ENCODE peak calls at places on chromosomes 12 and 14, in six cellular contexts. One of them, this sample, is unnamed.

GRCh38 chr12:112891093-112892024 is 15.4 kb upstream of the OAS1 start:
- DNase-seq in neural progenitor cell: no peak
- DNase-seq in kidney tubule cell: no peak
- DNase-seq in head of caudate nucleus: no peak
- DNase-seq in NCI-H1092: peak
- DNase-seq in lung: no peak
- DNase-seq in this sample: peak

GRCh38 chr14:58428011-58428807 is 690 bp downstream of the KIAA0586 start:
- DNase-seq in neural progenitor cell: peak
- DNase-seq in kidney tubule cell: peak
- DNase-seq in head of caudate nucleus: no peak
- DNase-seq in NCI-H1092: peak
- DNase-seq in lung: no peak
- DNase-seq in this sample: peak

GRCh38 chr14:36091096-36091495 is 85.4 kb downstream of the PTCSC3 start:
- DNase-seq in neural progenitor cell: no peak
- DNase-seq in kidney tubule cell: peak
- DNase-seq in head of caudate nucleus: peak
- DNase-seq in NCI-H1092: no peak
- DNase-seq in lung: peak
- DNase-seq in this sample: no peak

GRCh38 chr12:110170535-110171185 is 46.5 kb downstream of the IFT81 start:
- DNase-seq in neural progenitor cell: no peak
- DNase-seq in kidney tubule cell: no peak
- DNase-seq in head of caudate nucleus: no peak
- DNase-seq in NCI-H1092: no peak
- DNase-seq in lung: no peak
- DNase-seq in this sample: no peak

GRCh38 chr14:60357551-60357930 is 108.5 kb downstream of the PPM1A start:
- DNase-seq in neural progenitor cell: peak
- DNase-seq in kidney tubule cell: no peak
- DNase-seq in head of caudate nucleus: no peak
- DNase-seq in NCI-H1092: no peak
- DNase-seq in lung: no peak
- DNase-seq in this sample: no peak

GRCh38 chr14:102590667-102591099 is 1.8 kb upstream of the RCOR1 start:
- DNase-seq in neural progenitor cell: peak
- DNase-seq in kidney tubule cell: peak
- DNase-seq in head of caudate nucleus: no peak
- DNase-seq in NCI-H1092: no peak
- DNase-seq in lung: peak
- DNase-seq in this sample: peak

GRCh38 chr14:60721331-60722162 is 2.6 kb downstream of the SIX4 start:
- DNase-seq in neural progenitor cell: peak
- DNase-seq in kidney tubule cell: peak
- DNase-seq in head of caudate nucleus: peak
- DNase-seq in NCI-H1092: peak
- DNase-seq in lung: peak
- DNase-seq in this sample: no peak

GRCh38 chr12:51011960-51012359 is 14.2 kb downstream of the SLC11A2 start:
- DNase-seq in neural progenitor cell: peak
- DNase-seq in kidney tubule cell: peak
- DNase-seq in head of caudate nucleus: no peak
- DNase-seq in NCI-H1092: no peak
- DNase-seq in lung: peak
- DNase-seq in this sample: no peak

GRCh38 chr12:52224154-52224553 is 8.9 kb upstream of the KRT7 start:
- DNase-seq in neural progenitor cell: no peak
- DNase-seq in kidney tubule cell: peak
- DNase-seq in head of caudate nucleus: no peak
- DNase-seq in NCI-H1092: no peak
- DNase-seq in lung: no peak
- DNase-seq in this sample: no peak

GRCh38 chr14:77305696-77306095 is 15.0 kb downstream of the POMT2 start:
- DNase-seq in neural progenitor cell: no peak
- DNase-seq in kidney tubule cell: no peak
- DNase-seq in head of caudate nucleus: peak
- DNase-seq in NCI-H1092: no peak
- DNase-seq in lung: no peak
- DNase-seq in this sample: peak

GRCh38 chr14:95359974-95360826 is 40.5 kb upstream of the CLMN start:
- DNase-seq in neural progenitor cell: peak
- DNase-seq in kidney tubule cell: peak
- DNase-seq in head of caudate nucleus: peak
- DNase-seq in NCI-H1092: no peak
- DNase-seq in lung: no peak
- DNase-seq in this sample: peak

GRCh38 chr12:69239922-69240624 is 704 bp downstream of the CPSF6 start:
- DNase-seq in neural progenitor cell: peak
- DNase-seq in kidney tubule cell: peak
- DNase-seq in head of caudate nucleus: peak
- DNase-seq in NCI-H1092: no peak
- DNase-seq in lung: peak
- DNase-seq in this sample: peak

GRCh38 chr12:67355428-67356385 is 86.5 kb downstream of the CAND1 start:
- DNase-seq in neural progenitor cell: peak
- DNase-seq in kidney tubule cell: peak
- DNase-seq in head of caudate nucleus: no peak
- DNase-seq in NCI-H1092: peak
- DNase-seq in lung: no peak
- DNase-seq in this sample: peak

GRCh38 chr12:104258476-104259067 is 43.0 kb downstream of the TXNRD1 start:
- DNase-seq in neural progenitor cell: no peak
- DNase-seq in kidney tubule cell: no peak
- DNase-seq in head of caudate nucleus: no peak
- DNase-seq in NCI-H1092: no peak
- DNase-seq in lung: no peak
- DNase-seq in this sample: no peak

GRCh38 chr12:68665016-68665569 is 21.7 kb upstream of the NUP107 start:
- DNase-seq in neural progenitor cell: no peak
- DNase-seq in kidney tubule cell: no peak
- DNase-seq in head of caudate nucleus: no peak
- DNase-seq in NCI-H1092: no peak
- DNase-seq in lung: no peak
- DNase-seq in this sample: no peak

GRCh38 chr12:92185052-92185451 is 39.4 kb upstream of the BTG1 start:
- DNase-seq in neural progenitor cell: no peak
- DNase-seq in kidney tubule cell: no peak
- DNase-seq in head of caudate nucleus: no peak
- DNase-seq in NCI-H1092: no peak
- DNase-seq in lung: no peak
- DNase-seq in this sample: peak

GRCh38 chr14:35403085-35403396 is 1.5 kb downstream of the NFKBIA start:
- DNase-seq in neural progenitor cell: no peak
- DNase-seq in kidney tubule cell: peak
- DNase-seq in head of caudate nucleus: no peak
- DNase-seq in NCI-H1092: no peak
- DNase-seq in lung: no peak
- DNase-seq in this sample: no peak

GRCh38 chr14:105084741-105085571 is 19.7 kb upstream of the GPR132 start:
- DNase-seq in neural progenitor cell: no peak
- DNase-seq in kidney tubule cell: no peak
- DNase-seq in head of caudate nucleus: no peak
- DNase-seq in NCI-H1092: no peak
- DNase-seq in lung: no peak
- DNase-seq in this sample: no peak

GRCh38 chr12:112148031-112148513 is 22.7 kb downstream of the TRAFD1 start:
- DNase-seq in neural progenitor cell: no peak
- DNase-seq in kidney tubule cell: peak
- DNase-seq in head of caudate nucleus: no peak
- DNase-seq in NCI-H1092: no peak
- DNase-seq in lung: no peak
- DNase-seq in this sample: no peak

GRCh38 chr12:45302621-45303020 is 86.7 kb downstream of the ANO6 start:
- DNase-seq in neural progenitor cell: no peak
- DNase-seq in kidney tubule cell: no peak
- DNase-seq in head of caudate nucleus: no peak
- DNase-seq in NCI-H1092: no peak
- DNase-seq in lung: no peak
- DNase-seq in this sample: no peak

GRCh38 chr12:21774358-21775129 is at the start of gene KCNJ8:
- DNase-seq in neural progenitor cell: peak
- DNase-seq in kidney tubule cell: peak
- DNase-seq in head of caudate nucleus: peak
- DNase-seq in NCI-H1092: no peak
- DNase-seq in lung: peak
- DNase-seq in this sample: no peak